ENCODE peak calls at places on chromosomes 7 and 10, in five cellular contexts. G, Y, V, E and N are unnamed samples.

GRCh38 chr7:107712025-107712424 is 31.9 kb upstream of the CBLL1 start:
- DNase-seq in G (no peak), Y (no peak), V (no peak), E (no peak), N (no peak)

GRCh38 chr10:128751284-128751683 is 625.1 kb upstream of the MKI67 start:
- DNase-seq in G (no peak), Y (no peak), V (peak; percentile 73), E (no peak), N (no peak)

GRCh38 chr10:82778908-82779307 is 903.9 kb downstream of the NRG3 start:
- DNase-seq in G (no peak), Y (no peak), V (no peak), E (no peak), N (no peak)

GRCh38 chr10:127418536-127419168 is 130.5 kb upstream of the NPS start:
- DNase-seq in G (no peak), Y (no peak), V (no peak), E (no peak), N (no peak)

GRCh38 chr10:78231930-78232329 is 198.3 kb downstream of the RPS24 start:
- DNase-seq in G (no peak), Y (no peak), V (no peak), E (peak; percentile 18), N (no peak)

GRCh38 chr10:93580824-93581223 is 14.4 kb downstream of the FFAR4 start:
- DNase-seq in G (no peak), Y (no peak), V (no peak), E (peak; percentile 23), N (no peak)

GRCh38 chr10:75709245-75709644 is 277.8 kb downstream of the LRMDA start:
- DNase-seq in G (no peak), Y (no peak), V (no peak), E (no peak), N (no peak)

GRCh38 chr7:64849250-64849923 is 53.7 kb upstream of the ZNF273 start:
- DNase-seq in G (no peak), Y (no peak), V (peak; percentile 72), E (no peak), N (no peak)

GRCh38 chr10:36464291-36464690 is 661.1 kb upstream of the ANKRD30A start:
- DNase-seq in G (no peak), Y (no peak), V (no peak), E (no peak), N (no peak)